ENCODE peak calls at places on chromosome 21, in eight cellular contexts. E, O, H, J, D, C, V and G are unnamed samples.

GRCh38 chr21:39612233-39613028 is at the start of gene B3GALT5:
- DNase-seq in E (no peak), O (no peak), H (peak), J (no peak), D (no peak), C (no peak), V (no peak), G (peak)

GRCh38 chr21:45698493-45698947 is 55.0 kb downstream of the PCBP3 start:
- DNase-seq in E (no peak), O (peak), H (peak), J (no peak), D (no peak), C (peak), V (peak), G (peak)

GRCh38 chr21:33070921-33071877 is 1.3 kb downstream of the OLIG1 start:
- DNase-seq in E (no peak), O (no peak), H (peak), J (peak), D (no peak), C (no peak), V (no peak), G (peak)

GRCh38 chr21:33695785-33696184 is 53.5 kb downstream of the ITSN1 start:
- DNase-seq in E (no peak), O (no peak), H (no peak), J (no peak), D (no peak), C (no peak), V (no peak), G (no peak)

GRCh38 chr21:21045538-21045937 is 47.3 kb downstream of the NCAM2 start:
- DNase-seq in E (no peak), O (no peak), H (no peak), J (no peak), D (no peak), C (no peak), V (no peak), G (peak)

GRCh38 chr21:38913120-38913975 is 107.6 kb downstream of the ETS2 start:
- DNase-seq in E (no peak), O (peak), H (peak), J (peak), D (no peak), C (no peak), V (no peak), G (peak)

GRCh38 chr21:44301961-44302406 is 2.1 kb downstream of the PFKL start:
- DNase-seq in E (no peak), O (no peak), H (no peak), J (no peak), D (no peak), C (no peak), V (no peak), G (no peak)

GRCh38 chr21:31124005-31124404 is 85.7 kb upstream of the KRTAP19-8 start:
- DNase-seq in E (no peak), O (no peak), H (no peak), J (no peak), D (no peak), C (no peak), V (no peak), G (no peak)

GRCh38 chr21:38917045-38917774 is 111.5 kb downstream of the ETS2 start:
- DNase-seq in E (no peak), O (no peak), H (no peak), J (no peak), D (no peak), C (no peak), V (no peak), G (no peak)